ENCODE peak calls at places on chromosome 18, in eight cellular contexts. One of them, this sample, is unnamed.

GRCh38 chr18:25826823-25827617 is 263.4 kb downstream of the SS18 start:
- DNase-seq in WERI-Rb-1: no peak
- DNase-seq in HCT116: no peak
- DNase-seq in HFF-Myc: peak; percentile 32
- DNase-seq in uterus: no peak
- DNase-seq in heart left ventricle: no peak
- DNase-seq in Caco-2: no peak
- DNase-seq in GM12865: no peak
- DNase-seq in this sample: no peak

GRCh38 chr18:79570266-79571201 is 109.1 kb upstream of the CTDP1 start:
- DNase-seq in WERI-Rb-1: peak; percentile 5
- DNase-seq in HCT116: peak; percentile 73
- DNase-seq in HFF-Myc: no peak
- DNase-seq in uterus: peak; percentile 12
- DNase-seq in heart left ventricle: peak; percentile 44
- DNase-seq in Caco-2: no peak
- DNase-seq in GM12865: no peak
- DNase-seq in this sample: peak; percentile 38

GRCh38 chr18:45670281-45670962 is 53.6 kb upstream of the SLC14A1 start:
- DNase-seq in WERI-Rb-1: no peak
- DNase-seq in HCT116: no peak
- DNase-seq in HFF-Myc: no peak
- DNase-seq in uterus: no peak
- DNase-seq in heart left ventricle: no peak
- DNase-seq in Caco-2: no peak
- DNase-seq in GM12865: peak; percentile 23
- DNase-seq in this sample: no peak

GRCh38 chr18:9736942-9737813 is 29.1 kb downstream of the RAB31 start:
- DNase-seq in WERI-Rb-1: no peak
- DNase-seq in HCT116: peak; percentile 65
- DNase-seq in HFF-Myc: no peak
- DNase-seq in uterus: no peak
- DNase-seq in heart left ventricle: no peak
- DNase-seq in Caco-2: peak; percentile 49
- DNase-seq in GM12865: no peak
- DNase-seq in this sample: no peak

GRCh38 chr18:80104364-80104779 is 4.7 kb upstream of the ADNP2 start:
- DNase-seq in WERI-Rb-1: no peak
- DNase-seq in HCT116: no peak
- DNase-seq in HFF-Myc: no peak
- DNase-seq in uterus: no peak
- DNase-seq in heart left ventricle: no peak
- DNase-seq in Caco-2: no peak
- DNase-seq in GM12865: no peak
- DNase-seq in this sample: no peak

GRCh38 chr18:63112681-63113080 is 206.9 kb downstream of the BCL2 start:
- DNase-seq in WERI-Rb-1: no peak
- DNase-seq in HCT116: no peak
- DNase-seq in HFF-Myc: no peak
- DNase-seq in uterus: no peak
- DNase-seq in heart left ventricle: no peak
- DNase-seq in Caco-2: no peak
- DNase-seq in GM12865: no peak
- DNase-seq in this sample: no peak

GRCh38 chr18:55247032-55247431 is 287.8 kb upstream of the CCDC68 start:
- DNase-seq in WERI-Rb-1: no peak
- DNase-seq in HCT116: no peak
- DNase-seq in HFF-Myc: no peak
- DNase-seq in uterus: no peak
- DNase-seq in heart left ventricle: no peak
- DNase-seq in Caco-2: no peak
- DNase-seq in GM12865: no peak
- DNase-seq in this sample: no peak

GRCh38 chr18:12029786-12030571 is 48.7 kb downstream of the IMPA2 start:
- DNase-seq in WERI-Rb-1: no peak
- DNase-seq in HCT116: no peak
- DNase-seq in HFF-Myc: no peak
- DNase-seq in uterus: no peak
- DNase-seq in heart left ventricle: no peak
- DNase-seq in Caco-2: no peak
- DNase-seq in GM12865: no peak
- DNase-seq in this sample: no peak

GRCh38 chr18:66317243-66318090 is 286.4 kb downstream of the CDH19 start:
- DNase-seq in WERI-Rb-1: no peak
- DNase-seq in HCT116: no peak
- DNase-seq in HFF-Myc: no peak
- DNase-seq in uterus: no peak
- DNase-seq in heart left ventricle: no peak
- DNase-seq in Caco-2: no peak
- DNase-seq in GM12865: no peak
- DNase-seq in this sample: no peak

GRCh38 chr18:10197097-10197496 is 257.3 kb upstream of the APCDD1 start:
- DNase-seq in WERI-Rb-1: no peak
- DNase-seq in HCT116: no peak
- DNase-seq in HFF-Myc: no peak
- DNase-seq in uterus: no peak
- DNase-seq in heart left ventricle: no peak
- DNase-seq in Caco-2: no peak
- DNase-seq in GM12865: no peak
- DNase-seq in this sample: no peak

GRCh38 chr18:61531891-61532290 is 198.7 kb downstream of the CDH20 start:
- DNase-seq in WERI-Rb-1: no peak
- DNase-seq in HCT116: no peak
- DNase-seq in HFF-Myc: no peak
- DNase-seq in uterus: no peak
- DNase-seq in heart left ventricle: no peak
- DNase-seq in Caco-2: no peak
- DNase-seq in GM12865: no peak
- DNase-seq in this sample: no peak

GRCh38 chr18:74197705-74198341 is 49.5 kb downstream of the TIMM21 start:
- DNase-seq in WERI-Rb-1: no peak
- DNase-seq in HCT116: no peak
- DNase-seq in HFF-Myc: no peak
- DNase-seq in uterus: no peak
- DNase-seq in heart left ventricle: no peak
- DNase-seq in Caco-2: no peak
- DNase-seq in GM12865: no peak
- DNase-seq in this sample: no peak

GRCh38 chr18:74198453-74198852 is 50.1 kb downstream of the TIMM21 start:
- DNase-seq in WERI-Rb-1: no peak
- DNase-seq in HCT116: no peak
- DNase-seq in HFF-Myc: no peak
- DNase-seq in uterus: no peak
- DNase-seq in heart left ventricle: no peak
- DNase-seq in Caco-2: no peak
- DNase-seq in GM12865: no peak
- DNase-seq in this sample: no peak

GRCh38 chr18:74200780-74201179 is 52.5 kb downstream of the TIMM21 start:
- DNase-seq in WERI-Rb-1: no peak
- DNase-seq in HCT116: no peak
- DNase-seq in HFF-Myc: no peak
- DNase-seq in uterus: no peak
- DNase-seq in heart left ventricle: no peak
- DNase-seq in Caco-2: no peak
- DNase-seq in GM12865: no peak
- DNase-seq in this sample: no peak

GRCh38 chr18:74194691-74195090 is 46.4 kb downstream of the TIMM21 start:
- DNase-seq in WERI-Rb-1: no peak
- DNase-seq in HCT116: no peak
- DNase-seq in HFF-Myc: no peak
- DNase-seq in uterus: no peak
- DNase-seq in heart left ventricle: no peak
- DNase-seq in Caco-2: no peak
- DNase-seq in GM12865: no peak
- DNase-seq in this sample: no peak

DNA sequence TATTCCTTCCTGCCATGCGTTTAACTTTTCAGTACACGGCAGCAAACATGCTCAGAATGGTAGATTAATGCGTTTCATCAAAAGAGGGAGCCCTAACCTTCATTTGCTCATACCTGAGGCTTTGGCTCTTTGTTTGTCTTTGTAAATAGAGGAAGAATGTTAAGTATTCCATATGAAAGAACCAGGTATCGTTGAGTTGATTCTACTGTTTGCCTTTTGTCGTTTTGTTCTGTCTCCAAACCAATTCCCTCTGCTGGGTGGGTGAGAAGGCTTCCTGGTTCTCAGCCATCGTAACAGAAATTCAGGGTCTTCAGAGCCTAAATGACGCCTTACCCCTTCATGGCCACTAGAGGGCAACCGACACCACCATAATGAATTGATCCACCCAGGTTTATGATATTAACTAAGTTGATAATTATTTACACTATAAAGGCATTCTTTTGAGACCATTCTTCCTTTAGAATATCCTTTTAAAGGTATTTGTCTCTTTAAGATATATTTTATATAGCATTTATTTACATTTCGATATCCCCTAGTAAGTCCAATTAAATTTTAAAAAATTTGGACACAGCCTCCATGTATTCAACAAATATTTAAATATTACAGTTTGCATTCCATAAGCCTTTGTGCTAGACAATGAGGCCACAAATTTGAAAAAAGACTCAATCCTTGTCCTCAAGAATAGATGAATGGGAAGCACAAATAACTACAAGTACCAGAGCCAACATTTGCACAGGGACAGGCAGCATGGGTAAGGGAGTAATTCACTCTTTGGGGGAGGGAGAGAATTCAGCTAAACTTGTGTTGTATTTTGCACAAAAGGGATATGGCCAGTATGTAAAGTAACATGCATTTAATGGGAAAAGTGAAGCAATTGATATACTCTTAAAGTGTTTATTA is 48.1 kb downstream of the TIMM21 start:
- DNase-seq in WERI-Rb-1: peak; percentile 52
- DNase-seq in HCT116: peak; percentile 42
- DNase-seq in HFF-Myc: peak; percentile 31
- DNase-seq in uterus: peak; percentile 34
- DNase-seq in heart left ventricle: no peak
- DNase-seq in Caco-2: peak; percentile 51
- DNase-seq in GM12865: peak; percentile 64
- DNase-seq in this sample: peak; percentile 52
- TF ChIP-seq CTCF in WERI-Rb-1: peak; percentile 56
- TF ChIP-seq CTCF in HCT116: peak; percentile 77
- TF ChIP-seq CTCF in HFF-Myc: peak; percentile 81
- TF ChIP-seq CTCF in uterus: peak; percentile 92
- TF ChIP-seq CTCF in heart left ventricle: peak; percentile 93
- TF ChIP-seq CTCF in Caco-2: peak; percentile 61
- TF ChIP-seq CTCF in GM12865: peak; percentile 73
- TF ChIP-seq CTCF in this sample: peak; percentile 87

GRCh38 chr18:24530630-24531111 is 70.2 kb downstream of the HRH4 start:
- DNase-seq in WERI-Rb-1: peak; percentile 44
- DNase-seq in HCT116: peak; percentile 42
- DNase-seq in HFF-Myc: peak; percentile 47
- DNase-seq in uterus: peak; percentile 23
- DNase-seq in heart left ventricle: no peak
- DNase-seq in Caco-2: no peak
- DNase-seq in GM12865: no peak
- DNase-seq in this sample: peak; percentile 5
- H3K4me3 ChIP-seq in WERI-Rb-1: no peak overlapping the region
- H3K4me3 ChIP-seq in HCT116: no peak overlapping the region
- H3K4me3 ChIP-seq in HFF-Myc: no peak overlapping the region
- H3K4me3 ChIP-seq in uterus: no peak overlapping the region
- H3K4me3 ChIP-seq in heart left ventricle: no peak overlapping the region
- H3K4me3 ChIP-seq in Caco-2: no peak overlapping the region
- H3K4me3 ChIP-seq in GM12865: no peak overlapping the region
- H3K4me3 ChIP-seq in this sample: no peak overlapping the region

DNA sequence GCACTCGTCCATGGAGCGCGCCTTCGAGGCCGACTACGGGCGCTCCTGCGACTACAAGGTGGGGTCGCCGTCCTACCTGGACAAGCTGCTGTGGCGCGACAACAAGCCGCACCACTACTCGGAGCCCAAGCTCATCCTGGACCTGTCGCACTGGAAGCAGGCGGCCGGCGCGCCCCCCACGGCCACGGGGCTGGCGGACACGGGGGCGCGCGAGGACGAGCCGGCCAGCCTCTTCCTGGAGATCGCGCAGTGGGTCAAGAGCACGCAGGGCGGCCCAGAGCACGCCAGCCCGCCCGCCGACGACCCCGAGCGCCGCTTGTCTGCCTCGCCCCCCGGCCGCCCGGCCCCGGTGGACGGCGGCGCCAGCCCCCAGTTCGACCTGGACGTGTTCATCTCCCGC is 90.5 kb downstream of the MRO start:
- DNase-seq in WERI-Rb-1: no peak
- DNase-seq in HCT116: no peak
- DNase-seq in HFF-Myc: no peak
- DNase-seq in uterus: no peak
- DNase-seq in heart left ventricle: no peak
- DNase-seq in Caco-2: no peak
- DNase-seq in GM12865: no peak
- DNase-seq in this sample: no peak
- TF ChIP-seq CTCF in WERI-Rb-1: no peak
- TF ChIP-seq CTCF in HCT116: no peak
- TF ChIP-seq CTCF in HFF-Myc: no peak
- TF ChIP-seq CTCF in uterus: no peak
- TF ChIP-seq CTCF in heart left ventricle: no peak
- TF ChIP-seq CTCF in Caco-2: no peak
- TF ChIP-seq CTCF in GM12865: no peak
- TF ChIP-seq CTCF in this sample: no peak

GRCh38 chr18:13412017-13412416 is 193.5 kb downstream of the LDLRAD4 start:
- DNase-seq in WERI-Rb-1: no peak
- DNase-seq in HCT116: no peak
- DNase-seq in HFF-Myc: no peak
- DNase-seq in uterus: no peak
- DNase-seq in heart left ventricle: no peak
- DNase-seq in Caco-2: no peak
- DNase-seq in GM12865: no peak
- DNase-seq in this sample: no peak

GRCh38 chr18:13414542-13414941 is 196.0 kb downstream of the LDLRAD4 start:
- DNase-seq in WERI-Rb-1: no peak
- DNase-seq in HCT116: no peak
- DNase-seq in HFF-Myc: no peak
- DNase-seq in uterus: no peak
- DNase-seq in heart left ventricle: no peak
- DNase-seq in Caco-2: no peak
- DNase-seq in GM12865: no peak
- DNase-seq in this sample: no peak

GRCh38 chr18:13415736-13416135 is 197.2 kb downstream of the LDLRAD4 start:
- DNase-seq in WERI-Rb-1: no peak
- DNase-seq in HCT116: no peak
- DNase-seq in HFF-Myc: no peak
- DNase-seq in uterus: no peak
- DNase-seq in heart left ventricle: no peak
- DNase-seq in Caco-2: no peak
- DNase-seq in GM12865: no peak
- DNase-seq in this sample: no peak

GRCh38 chr18:13412901-13413300 is 194.3 kb downstream of the LDLRAD4 start:
- DNase-seq in WERI-Rb-1: no peak
- DNase-seq in HCT116: no peak
- DNase-seq in HFF-Myc: no peak
- DNase-seq in uterus: no peak
- DNase-seq in heart left ventricle: no peak
- DNase-seq in Caco-2: no peak
- DNase-seq in GM12865: no peak
- DNase-seq in this sample: no peak

DNA sequence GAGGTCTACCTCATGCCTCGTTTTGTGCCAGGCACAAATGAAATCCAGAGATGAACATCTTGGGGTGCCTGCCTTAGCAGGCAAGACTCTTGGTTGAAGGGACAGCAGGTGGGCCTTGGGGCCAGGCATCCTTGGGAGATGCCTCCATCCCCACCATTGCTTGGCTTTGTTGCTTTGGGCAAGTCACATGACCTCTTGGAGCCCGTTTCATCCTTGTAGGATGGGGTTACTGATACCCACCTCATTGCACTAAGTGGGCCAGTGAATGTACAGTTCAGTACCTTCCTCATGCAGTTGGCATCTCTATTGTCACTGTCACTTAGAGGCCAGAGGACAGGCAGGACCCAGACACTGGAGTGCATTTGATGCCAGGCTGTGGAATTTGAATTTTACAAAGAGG is 195.5 kb downstream of the LDLRAD4 start:
- DNase-seq in WERI-Rb-1: no peak
- DNase-seq in HCT116: no peak
- DNase-seq in HFF-Myc: no peak
- DNase-seq in uterus: no peak
- DNase-seq in heart left ventricle: no peak
- DNase-seq in Caco-2: no peak
- DNase-seq in GM12865: no peak
- DNase-seq in this sample: no peak
- H3K4me3 ChIP-seq in WERI-Rb-1: no peak overlapping the region
- H3K4me3 ChIP-seq in HCT116: no peak overlapping the region
- H3K4me3 ChIP-seq in HFF-Myc: no peak overlapping the region
- H3K4me3 ChIP-seq in uterus: no peak overlapping the region
- H3K4me3 ChIP-seq in heart left ventricle: no peak overlapping the region
- H3K4me3 ChIP-seq in Caco-2: no peak overlapping the region
- H3K4me3 ChIP-seq in GM12865: no peak overlapping the region
- H3K4me3 ChIP-seq in this sample: no peak overlapping the region

This sample was measured in astrocyte of the cerebellum.